ENCODE peak calls at places on chromosomes 13 and 19, in eight cellular contexts. Q is tibial nerve; R is right cardiac atrium; V is Panc1; C is Peyer's patch; D is H9; L is CD8-positive, alpha-beta memory T cell; N is cardiac muscle cell. H is an unnamed sample.

GRCh38 chr13:25881136-25881926 is 170.5 kb downstream of the SHISA2 start:
- DNase-seq in Q (no peak), R (no peak), V (no peak), C (no peak), D (no peak), L (no peak), N (no peak), H (no peak)

GRCh38 chr19:49687566-49688316 is 1.7 kb upstream of the ADM5 start:
- DNase-seq in Q (no peak), R (peak; percentile 69), V (no peak), C (no peak), D (no peak), L (no peak), N (no peak), H (no peak)

GRCh38 chr19:10680545-10681135 is 20.6 kb upstream of the QTRT1 start:
- DNase-seq in Q (no peak), R (no peak), V (no peak), C (no peak), D (no peak), L (no peak), N (no peak), H (no peak)

GRCh38 chr13:80529734-80530133 is 188.8 kb upstream of the SPRY2 start:
- DNase-seq in Q (no peak), R (no peak), V (no peak), C (no peak), D (no peak), L (no peak), N (no peak), H (no peak)

GRCh38 chr19:12954150-12954962 is 2.7 kb downstream of the GADD45GIP1 start:
- DNase-seq in Q (no peak), R (no peak), V (no peak), C (no peak), D (no peak), L (no peak), N (no peak), H (peak; percentile 25)

GRCh38 chr13:58858870-58859371 is 1227.4 kb downstream of the PCDH17 start:
- DNase-seq in Q (no peak), R (peak; percentile 44), V (no peak), C (no peak), D (no peak), L (no peak), N (no peak), H (no peak)

GRCh38 chr19:45097776-45098520 is 5.0 kb downstream of the PPP1R37 start:
- DNase-seq in Q (no peak), R (peak; percentile 72), V (peak; percentile 65), C (no peak), D (no peak), L (no peak), N (no peak), H (peak; percentile 77)

GRCh38 chr13:90896022-90896421 is 451.5 kb upstream of the MIR17HG start:
- DNase-seq in Q (no peak), R (no peak), V (no peak), C (no peak), D (no peak), L (no peak), N (no peak), H (no peak)

GRCh38 chr13:109331898-109332297 is 454.5 kb downstream of the IRS2 start:
- DNase-seq in Q (no peak), R (no peak), V (no peak), C (no peak), D (no peak), L (no peak), N (no peak), H (peak; percentile 35)

GRCh38 chr19:16370671-16371391 is 46.2 kb downstream of the KLF2 start:
- DNase-seq in Q (no peak), R (no peak), V (no peak), C (no peak), D (no peak), L (peak; percentile 30), N (no peak), H (no peak)

GRCh38 chr19:16371540-16371986 is 46.9 kb downstream of the KLF2 start:
- DNase-seq in Q (no peak), R (peak; percentile 89), V (no peak), C (peak; percentile 92), D (no peak), L (peak; percentile 87), N (no peak), H (no peak)

GRCh38 chr19:16368385-16369305 is 44.0 kb downstream of the KLF2 start:
- DNase-seq in Q (no peak), R (no peak), V (no peak), C (peak; percentile 64), D (no peak), L (peak; percentile 64), N (no peak), H (no peak)

GRCh38 chr19:16369306-16369663 is 44.7 kb downstream of the KLF2 start:
- DNase-seq in Q (no peak), R (no peak), V (no peak), C (no peak), D (no peak), L (no peak), N (no peak), H (no peak)

DNA sequence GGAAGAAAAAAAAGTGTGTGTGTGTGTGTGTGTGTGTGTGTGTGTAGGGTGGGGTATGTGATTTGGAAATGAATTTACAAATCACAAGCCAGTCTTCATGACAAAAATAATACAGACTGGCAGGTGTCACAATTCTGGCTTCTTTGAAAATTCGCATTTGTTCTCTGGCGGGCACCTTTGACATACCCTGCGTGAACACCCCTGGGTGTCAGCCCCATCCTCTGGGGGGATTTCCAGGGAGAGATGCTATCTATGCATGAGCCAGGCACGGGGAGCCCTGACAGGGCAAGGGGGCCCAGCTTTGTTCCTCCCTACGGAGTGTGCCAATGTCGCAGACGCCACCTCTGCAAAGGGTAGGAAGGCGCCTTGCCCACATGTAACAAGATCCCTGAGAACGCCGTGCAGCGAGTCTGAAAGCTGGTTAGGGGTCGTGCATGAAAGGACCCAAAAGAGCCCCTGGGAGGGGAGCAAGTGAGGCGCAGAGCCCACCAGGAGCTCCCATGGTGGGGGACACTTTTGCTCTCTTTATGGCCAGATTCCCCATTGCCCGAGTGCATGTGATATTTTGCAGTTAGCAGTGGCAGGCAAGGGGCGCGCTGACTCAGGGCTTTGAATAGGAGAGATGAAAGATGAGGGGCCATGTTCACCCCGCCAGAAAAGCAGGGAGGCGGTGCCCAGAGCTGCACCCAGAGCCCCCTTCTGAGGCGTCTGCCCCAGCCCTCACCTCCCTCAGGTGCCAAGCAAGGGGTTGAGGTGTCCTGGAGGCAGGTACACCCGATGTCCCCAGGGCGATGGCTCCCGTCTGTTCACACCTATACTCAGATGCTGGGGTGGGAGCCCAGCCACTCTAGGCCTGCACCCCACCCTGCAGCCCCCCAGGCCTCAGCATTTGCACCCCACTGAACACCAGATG is 45.3 kb downstream of the KLF2 start:
- DNase-seq in Q (no peak), R (no peak), V (no peak), C (no peak), D (no peak), L (peak; percentile 81), N (no peak), H (no peak)
- H3K4me1 ChIP-seq in Q (peaks cover 75% of the 10 kb centered on the region), R (no peaks in the 10 kb centered on the region), V (no peaks in the 10 kb centered on the region), C (peaks cover 54% of the 10 kb centered on the region), D (no peaks in the 10 kb centered on the region), L (peaks cover 96% of the 10 kb centered on the region), N (peaks cover 20% of the 10 kb centered on the region), H (no peaks in the 10 kb centered on the region)

GRCh38 chr19:19459099-19459498 is 53.6 kb downstream of the GATAD2A start:
- DNase-seq in Q (no peak), R (no peak), V (no peak), C (no peak), D (no peak), L (no peak), N (no peak), H (no peak)
- H3K4me1 ChIP-seq in Q (peaks cover 71% of the 10 kb centered on the region), R (peaks cover 42% of the 10 kb centered on the region), V (peaks cover 12% of the 10 kb centered on the region), C (peaks cover 62% of the 10 kb centered on the region), D (peaks cover 20% of the 10 kb centered on the region), L (peaks cover 86% of the 10 kb centered on the region), N (peaks cover 44% of the 10 kb centered on the region), H (peaks cover 42% of the 10 kb centered on the region)

GRCh38 chr19:5972355-5972731 is 5.6 kb downstream of the RANBP3 start:
- DNase-seq in Q (no peak), R (no peak), V (no peak), C (no peak), D (no peak), L (no peak), N (no peak), H (no peak)
- H3K4me1 ChIP-seq in Q (peaks cover 85% of the 10 kb centered on the region), R (peaks cover 21% of the 10 kb centered on the region), V (peaks cover 12% of the 10 kb centered on the region), C (peaks cover 67% of the 10 kb centered on the region), D (peaks cover 4% of the 10 kb centered on the region), L (peaks cover 74% of the 10 kb centered on the region), N (peaks cover 12% of the 10 kb centered on the region), H (peaks cover 7% of the 10 kb centered on the region)

GRCh38 chr19:17966115-17966455 is 822 bp upstream of the KCNN1 start:
- DNase-seq in Q (no peak), R (no peak), V (no peak), C (no peak), D (no peak), L (no peak), N (no peak), H (no peak)

GRCh38 chr19:17967258-17968051 is 548 bp downstream of the KCNN1 start:
- DNase-seq in Q (no peak), R (no peak), V (no peak), C (no peak), D (no peak), L (no peak), N (no peak), H (peak; percentile 60)

GRCh38 chr19:17969096-17969792 is 2.3 kb downstream of the KCNN1 start:
- DNase-seq in Q (no peak), R (no peak), V (no peak), C (no peak), D (no peak), L (no peak), N (no peak), H (no peak)

GRCh38 chr19:17966497-17967257 is at the start of gene KCNN1:
- DNase-seq in Q (no peak), R (no peak), V (no peak), C (no peak), D (no peak), L (no peak), N (peak; percentile 66), H (peak; percentile 65)

GRCh38 chr19:17968376-17968775 is 1.5 kb downstream of the KCNN1 start:
- DNase-seq in Q (no peak), R (no peak), V (no peak), C (no peak), D (no peak), L (no peak), N (no peak), H (no peak)
- H3K4me1 ChIP-seq in Q (peaks cover 3% of the 10 kb centered on the region), R (no peaks in the 10 kb centered on the region), V (no peaks in the 10 kb centered on the region), C (no peaks in the 10 kb centered on the region), D (no peaks in the 10 kb centered on the region), L (no peaks in the 10 kb centered on the region), N (peaks cover 4% of the 10 kb centered on the region), H (no peaks in the 10 kb centered on the region)

DNA sequence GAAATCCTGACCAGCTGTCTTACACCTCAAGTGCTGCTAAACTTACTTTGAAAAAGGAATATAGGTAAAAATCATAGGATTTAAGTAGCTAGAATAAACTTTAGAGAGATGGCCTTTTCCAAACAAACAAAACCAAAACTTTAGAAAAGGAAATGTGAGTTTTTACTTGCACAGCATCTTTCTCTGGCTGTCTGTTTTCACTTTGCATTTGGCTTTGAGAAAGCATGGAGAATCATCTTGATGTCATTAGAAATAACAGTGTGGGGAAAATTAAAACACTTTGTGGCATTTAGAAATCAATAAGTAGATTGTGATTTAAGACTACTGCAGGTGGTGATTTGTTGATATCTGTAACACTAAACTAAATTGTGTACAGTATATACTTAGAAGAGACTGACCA is 6.0 kb downstream of the WDFY2 start:
- DNase-seq in Q (no peak), R (no peak), V (no peak), C (no peak), D (no peak), L (no peak), N (no peak), H (no peak)
- H3K4me1 ChIP-seq in Q (peaks cover 67% of the 10 kb centered on the region), R (no peaks in the 10 kb centered on the region), V (peaks cover 48% of the 10 kb centered on the region), C (peaks cover 5% of the 10 kb centered on the region), D (peaks cover 18% of the 10 kb centered on the region), L (peaks cover 19% of the 10 kb centered on the region), N (peaks cover 57% of the 10 kb centered on the region), H (peaks cover 9% of the 10 kb centered on the region)

GRCh38 chr13:105928901-105929300 is 606.6 kb downstream of the EFNB2 start:
- DNase-seq in Q (no peak), R (no peak), V (no peak), C (no peak), D (no peak), L (no peak), N (peak; percentile 21), H (no peak)
- H3K4me1 ChIP-seq in Q (peaks cover 8% of the 10 kb centered on the region), R (no peaks in the 10 kb centered on the region), V (no peaks in the 10 kb centered on the region), C (no peaks in the 10 kb centered on the region), D (no peaks in the 10 kb centered on the region), L (no peaks in the 10 kb centered on the region), N (peaks cover 14% of the 10 kb centered on the region), H (no peaks in the 10 kb centered on the region)